ENCODE peak calls at places on chromosomes 6 and 20, in four cellular contexts. R, Y, K and I are unnamed samples. For H3K4me1, the result is how much of the 10 kb centered on the place peaks cover.

GRCh38 chr6:154928325-154928922 is 66.7 kb upstream of the TIAM2 start:
- DNase-seq in R (no peak), Y (peak), K (peak), I (peak)

GRCh38 chr6:159252955-159253508 is 83.8 kb downstream of the FNDC1 start:
- DNase-seq in R (no peak), Y (no peak), K (peak), I (no peak)

GRCh38 chr6:139370047-139370706 is 4.3 kb downstream of the CITED2 start:
- DNase-seq in R (no peak), Y (no peak), K (no peak), I (no peak)

GRCh38 chr20:1632228-1632577 is 12.4 kb upstream of the SIRPB1 start:
- DNase-seq in R (no peak), Y (no peak), K (no peak), I (no peak)

GRCh38 chr6:40689181-40689580 is 102.0 kb upstream of the LRFN2 start:
- DNase-seq in R (no peak), Y (no peak), K (no peak), I (no peak)

GRCh38 chr6:163962627-163963117 is 548.2 kb downstream of the QKI start:
- DNase-seq in R (no peak), Y (peak), K (no peak), I (no peak)

GRCh38 chr6:35321091-35321490 is 21.3 kb upstream of the PPARD start:
- DNase-seq in R (no peak), Y (no peak), K (no peak), I (no peak)

GRCh38 chr6:148996815-148997214 is 250.0 kb downstream of the UST start:
- DNase-seq in R (no peak), Y (no peak), K (no peak), I (no peak)

GRCh38 chr6:4610256-4610655 is 165.9 kb upstream of the CDYL start:
- DNase-seq in R (no peak), Y (peak), K (no peak), I (no peak)

GRCh38 chr6:12522347-12522746 is 194.2 kb upstream of the PHACTR1 start:
- DNase-seq in R (no peak), Y (no peak), K (no peak), I (no peak)

GRCh38 chr6:24864345-24864744 is 65.6 kb upstream of the ARMH2 start:
- DNase-seq in R (no peak), Y (no peak), K (no peak), I (no peak)

GRCh38 chr6:79230149-79230548 is 4.3 kb downstream of the HMGN3 start:
- DNase-seq in R (no peak), Y (no peak), K (no peak), I (no peak)

GRCh38 chr6:16148498-16148897 is 19.6 kb downstream of the MYLIP start:
- DNase-seq in R (peak), Y (no peak), K (no peak), I (no peak)

GRCh38 chr6:107179004-107179403 is 63.7 kb upstream of the BEND3 start:
- DNase-seq in R (no peak), Y (no peak), K (peak), I (no peak)

GRCh38 chr6:161459008-161459407 is 185.1 kb upstream of the AGPAT4 start:
- DNase-seq in R (no peak), Y (no peak), K (no peak), I (no peak)

GRCh38 chr20:33674294-33675126 is at the start of gene NECAB3:
- DNase-seq in R (peak), Y (peak), K (no peak), I (peak)

GRCh38 chr20:33677991-33678431 is 3.8 kb upstream of the NECAB3 start:
- DNase-seq in R (no peak), Y (no peak), K (no peak), I (no peak)

GRCh38 chr20:33676652-33677645 is 2.7 kb upstream of the NECAB3 start:
- DNase-seq in R (no peak), Y (no peak), K (no peak), I (no peak)

GRCh38 chr20:33675127-33675954 is 1.1 kb upstream of the NECAB3 start:
- DNase-seq in R (no peak), Y (no peak), K (no peak), I (no peak)

DNA sequence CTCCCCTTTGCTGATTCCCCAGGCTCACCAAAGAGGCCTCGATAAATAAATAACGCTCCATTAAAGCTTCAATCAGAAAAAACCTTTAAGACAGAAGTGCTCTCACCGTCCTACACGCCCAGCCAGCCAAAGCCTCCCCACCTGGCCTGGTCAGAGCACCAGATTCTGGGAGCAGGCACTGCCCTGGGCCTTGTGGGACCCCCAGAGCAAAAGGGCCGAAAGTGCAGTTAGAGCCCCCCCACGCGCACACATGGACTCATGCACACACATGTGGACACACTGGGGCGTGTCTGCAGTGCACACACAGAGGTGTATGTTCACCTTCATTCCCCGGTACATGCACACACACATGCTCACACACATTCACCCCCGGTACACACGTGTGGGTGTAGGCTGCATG is 1.9 kb upstream of the NECAB3 start:
- DNase-seq in R (no peak), Y (no peak), K (no peak), I (no peak)
- H3K27ac ChIP-seq in R (peak), Y (no peak), K (no peak), I (peak)

DNA sequence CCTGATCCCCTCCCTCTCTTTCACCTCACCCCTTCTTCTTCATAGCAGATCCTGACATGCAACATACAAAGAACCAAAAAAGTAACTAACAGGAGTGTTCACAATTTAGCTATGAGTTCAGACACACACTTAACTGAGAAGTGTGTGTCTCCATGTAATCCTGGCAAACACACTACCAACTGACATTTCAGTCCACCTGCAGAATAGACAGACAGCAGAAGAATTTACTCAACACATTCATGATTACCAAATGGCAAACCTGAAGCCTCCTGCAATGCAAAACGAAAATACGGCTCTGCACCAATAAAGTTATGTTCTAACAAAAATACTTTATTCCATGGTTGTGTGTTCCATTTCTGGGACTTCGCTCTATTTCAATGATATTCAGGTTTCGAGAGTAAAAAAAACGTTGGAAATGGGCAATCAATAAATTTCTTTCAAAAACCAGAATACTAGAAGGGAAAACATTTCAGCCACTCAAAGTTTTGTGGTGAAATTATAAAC is 2.6 kb downstream of the BACH2 start:
- DNase-seq in R (no peak), Y (no peak), K (no peak), I (no peak)
- H3K4me1 ChIP-seq in R (under half), Y (under half), K (under half), I (under half)

GRCh38 chr6:26624557-26624956 is 27.8 kb downstream of the ABT1 start:
- DNase-seq in R (no peak), Y (no peak), K (no peak), I (no peak)

GRCh38 chr6:26629373-26629772 is 30.2 kb downstream of the ZNF322 start:
- DNase-seq in R (no peak), Y (no peak), K (no peak), I (no peak)

GRCh38 chr6:26623339-26623859 is 26.6 kb downstream of the ABT1 start:
- DNase-seq in R (no peak), Y (no peak), K (no peak), I (no peak)

DNA sequence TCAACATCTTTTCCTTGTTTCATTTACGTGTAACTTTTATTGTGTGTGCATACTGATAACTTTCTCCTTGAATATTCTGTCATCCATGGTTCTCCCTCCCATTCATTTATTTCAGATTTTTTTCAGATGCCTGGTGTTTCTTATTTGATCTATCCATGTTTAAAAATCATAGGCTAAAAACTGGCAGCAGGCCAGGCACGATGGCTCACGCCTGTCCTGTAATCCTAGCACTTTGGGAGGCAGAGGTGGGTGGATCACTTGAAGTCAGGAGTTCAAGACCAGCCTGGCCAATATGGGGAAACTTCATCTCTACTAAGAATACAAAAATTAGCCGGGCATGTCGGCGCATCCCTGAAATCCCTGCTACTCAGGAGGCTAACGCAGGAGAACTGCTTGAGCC is 31.1 kb downstream of the ABT1 start:
- DNase-seq in R (no peak), Y (no peak), K (no peak), I (no peak)
- TF ChIP-seq CTCF in R (no peak), Y (no peak), K (no peak), I (no peak)

DNA sequence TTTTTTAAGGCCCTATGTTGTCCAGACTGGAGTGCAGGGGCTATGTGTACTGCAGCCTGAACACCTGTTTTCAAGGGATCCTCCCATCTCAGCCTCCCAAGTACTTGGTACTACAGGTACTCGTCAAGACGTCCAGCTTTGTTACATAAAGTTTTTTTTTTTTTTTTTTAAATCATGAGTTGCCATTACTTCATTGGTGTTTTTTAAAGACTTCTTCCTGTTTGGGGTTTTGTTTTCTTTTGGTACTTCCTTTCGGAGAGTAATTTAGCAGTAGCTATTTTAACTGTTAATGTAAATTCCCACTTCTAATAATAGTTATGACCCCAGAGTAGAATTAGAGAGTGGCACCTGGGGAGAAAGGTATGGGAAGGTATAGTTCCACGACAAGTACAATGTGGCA is 10.5 kb downstream of the ZNFX1 start:
- DNase-seq in R (no peak), Y (no peak), K (no peak), I (no peak)
- H3K27ac ChIP-seq in R (no peak), Y (no peak), K (no peak), I (no peak)

GRCh38 chr6:33694401-33694931 is 17.0 kb downstream of the UQCC2 start:
- DNase-seq in R (peak), Y (no peak), K (no peak), I (no peak)
- H3K4me1 ChIP-seq in R (half or more), Y (half or more), K (under half), I (half or more)

GRCh38 chr6:97443408-97444080 is 160.5 kb upstream of the MMS22L start:
- DNase-seq in R (no peak), Y (no peak), K (no peak), I (no peak)
- TF ChIP-seq CTCF in R (no peak), Y (no peak), K (no peak), I (no peak)

GRCh38 chr20:9490171-9490570 is 24.2 kb upstream of the LAMP5 start:
- DNase-seq in R (no peak), Y (no peak), K (no peak), I (no peak)
- H3K27ac ChIP-seq in R (no peak), Y (no peak), K (no peak), I (no peak)